ENCODE peak calls at places on chromosomes 11 and 22, in seven cellular contexts. C is stimulated activated CD8-positive, alpha-beta memory T cell treated with anti-CD3 and anti-CD28 coated beads, Interleukin-4, amount 100 ng/mL, for 48 hours; I is progenitor cell of endocrine pancreas; Z is activated CD4-positive, alpha-beta T cell treated with anti-CD3 and anti-CD28 coated beads, Interleukin-2, amount 10 ng/mL, durations not matched to agents 7 days and 5 days; O is endodermal cell; Y is tibial nerve; L is stimulated activated CD4-positive, alpha-beta T cell treated with anti-CD3 and anti-CD28 coated beads, Interleukin-1b, Interleukin-23, amount 100 ng/mL, for 1 hour. V is an unnamed sample.

GRCh38 chr11:110196241-110196754 is 100.1 kb downstream of the RDX start:
- DNase-seq in C (no peak), O (peak), Y (no peak), L (no peak), Z (no peak), I (no peak), V (peak)

GRCh38 chr11:130103296-130103814 is 33.7 kb downstream of the APLP2 start:
- DNase-seq in L (no peak), Y (no peak), Z (no peak), C (no peak), O (no peak), I (no peak), V (no peak)

GRCh38 chr11:61106906-61107470 is 4.7 kb downstream of the CD5 start:
- DNase-seq in O (no peak), I (no peak), Z (no peak), C (no peak), L (no peak), Y (no peak), V (no peak)

GRCh38 chr11:45556851-45557707 is 108.3 kb downstream of the CHST1 start:
- DNase-seq in L (no peak), Y (no peak), O (no peak), C (no peak), Z (no peak), I (no peak), V (no peak)

GRCh38 chr11:82701847-82702520 is 31.7 kb downstream of the FAM181B start:
- DNase-seq in O (peak), I (peak), Y (no peak), C (peak), L (no peak), Z (peak), V (peak)

GRCh38 chr22:27997538-27997937 is 78.5 kb upstream of the PITPNB start:
- DNase-seq in Y (no peak), Z (no peak), O (no peak), L (no peak), I (no peak), C (no peak), V (no peak)

GRCh38 chr11:120128392-120129172 is 9.3 kb downstream of the TRIM29 start:
- DNase-seq in O (no peak), C (no peak), Y (peak), I (no peak), L (no peak), Z (no peak), V (no peak)

GRCh38 chr11:123183391-123184099 is 11.5 kb downstream of the CLMP start:
- DNase-seq in Y (no peak), L (no peak), I (no peak), O (no peak), Z (no peak), C (peak), V (no peak)

GRCh38 chr11:115418081-115418480 is 86.1 kb downstream of the CADM1 start:
- DNase-seq in I (no peak), C (no peak), Y (no peak), Z (no peak), O (no peak), L (no peak), V (no peak)

GRCh38 chr22:43277091-43277490 is 66.1 kb downstream of the SCUBE1 start:
- DNase-seq in I (no peak), Y (no peak), L (no peak), C (no peak), Z (no peak), O (no peak), V (no peak)